ENCODE peak calls at places on chromosomes 1 and 21, in four cellular contexts. One of them, this sample, is unnamed.

GRCh38 chr1:211833174-211833820 is 2.7 kb upstream of the LPGAT1 start:
- DNase-seq in globus pallidus: no peak
- DNase-seq in mammary epithelial cell: no peak
- DNase-seq in AG04450: no peak
- DNase-seq in this sample: no peak

GRCh38 chr1:242454262-242455051 is 70.0 kb downstream of the PLD5 start:
- DNase-seq in globus pallidus: peak; percentile 50
- DNase-seq in mammary epithelial cell: peak; percentile 48
- DNase-seq in AG04450: no peak
- DNase-seq in this sample: peak; percentile 38

GRCh38 chr1:66505671-66506392 is 28.1 kb upstream of the SGIP1 start:
- DNase-seq in globus pallidus: no peak
- DNase-seq in mammary epithelial cell: no peak
- DNase-seq in AG04450: peak; percentile 71
- DNase-seq in this sample: no peak

GRCh38 chr1:11286735-11287410 is 13.9 kb downstream of the UBIAD1 start:
- DNase-seq in globus pallidus: peak; percentile 30
- DNase-seq in mammary epithelial cell: no peak
- DNase-seq in AG04450: no peak
- DNase-seq in this sample: no peak

GRCh38 chr1:67879485-67879884 is 46.2 kb upstream of the GNG12 start:
- DNase-seq in globus pallidus: no peak
- DNase-seq in mammary epithelial cell: no peak
- DNase-seq in AG04450: no peak
- DNase-seq in this sample: no peak

GRCh38 chr1:45470306-45470798 is 20.6 kb downstream of the TESK2 start:
- DNase-seq in globus pallidus: no peak
- DNase-seq in mammary epithelial cell: no peak
- DNase-seq in AG04450: no peak
- DNase-seq in this sample: no peak

GRCh38 chr1:241582921-241583321 is 50.7 kb downstream of the KMO start:
- DNase-seq in globus pallidus: no peak
- DNase-seq in mammary epithelial cell: peak; percentile 97
- DNase-seq in AG04450: no peak
- DNase-seq in this sample: no peak

GRCh38 chr1:228306275-228307217 is 98.7 kb downstream of the OBSCN start:
- DNase-seq in globus pallidus: no peak
- DNase-seq in mammary epithelial cell: no peak
- DNase-seq in AG04450: no peak
- DNase-seq in this sample: no peak

GRCh38 chr1:18868354-18868753 is 8.9 kb upstream of the TAS1R2 start:
- DNase-seq in globus pallidus: no peak
- DNase-seq in mammary epithelial cell: no peak
- DNase-seq in AG04450: no peak
- DNase-seq in this sample: no peak

GRCh38 chr1:15187175-15187810 is 33.7 kb downstream of the TMEM51 start:
- DNase-seq in globus pallidus: no peak
- DNase-seq in mammary epithelial cell: no peak
- DNase-seq in AG04450: no peak
- DNase-seq in this sample: no peak

GRCh38 chr1:165501351-165501974 is 42.3 kb upstream of the LRRC52 start:
- DNase-seq in globus pallidus: no peak
- DNase-seq in mammary epithelial cell: no peak
- DNase-seq in AG04450: no peak
- DNase-seq in this sample: no peak

GRCh38 chr1:208977861-208978260 is 605.7 kb upstream of the CAMK1G start:
- DNase-seq in globus pallidus: no peak
- DNase-seq in mammary epithelial cell: peak; percentile 67
- DNase-seq in AG04450: no peak
- DNase-seq in this sample: no peak

GRCh38 chr1:209545423-209545822 is 38.1 kb upstream of the CAMK1G start:
- DNase-seq in globus pallidus: no peak
- DNase-seq in mammary epithelial cell: no peak
- DNase-seq in AG04450: no peak
- DNase-seq in this sample: no peak

GRCh38 chr1:234409328-234409727 is 36.1 kb downstream of the COA6 start:
- DNase-seq in globus pallidus: no peak
- DNase-seq in mammary epithelial cell: no peak
- DNase-seq in AG04450: no peak
- DNase-seq in this sample: no peak

GRCh38 chr1:93732514-93732913 is 50.9 kb upstream of the BCAR3 start:
- DNase-seq in globus pallidus: no peak
- DNase-seq in mammary epithelial cell: no peak
- DNase-seq in AG04450: no peak
- DNase-seq in this sample: no peak

GRCh38 chr1:87478231-87478630 is 149.6 kb downstream of the LMO4 start:
- DNase-seq in globus pallidus: peak; percentile 35
- DNase-seq in mammary epithelial cell: peak; percentile 8
- DNase-seq in AG04450: no peak
- DNase-seq in this sample: peak; percentile 5

GRCh38 chr1:96596226-96596625 is 125.4 kb upstream of the PTBP2 start:
- DNase-seq in globus pallidus: no peak
- DNase-seq in mammary epithelial cell: peak; percentile 21
- DNase-seq in AG04450: no peak
- DNase-seq in this sample: no peak

GRCh38 chr21:25350056-25350455 is 257.2 kb downstream of the MRPL39 start:
- DNase-seq in globus pallidus: no peak
- DNase-seq in mammary epithelial cell: no peak
- DNase-seq in AG04450: no peak
- DNase-seq in this sample: no peak

GRCh38 chr21:24290151-24290833 is 1317.0 kb downstream of the MRPL39 start:
- DNase-seq in globus pallidus: no peak
- DNase-seq in mammary epithelial cell: no peak
- DNase-seq in AG04450: no peak
- DNase-seq in this sample: no peak

GRCh38 chr1:225999912-226000337 is 782 bp upstream of the SDE2 start:
- DNase-seq in globus pallidus: no peak
- DNase-seq in mammary epithelial cell: no peak
- DNase-seq in AG04450: no peak
- DNase-seq in this sample: no peak

GRCh38 chr21:41361786-41362604 is at the start of gene MX2:
- DNase-seq in globus pallidus: peak; percentile 27
- DNase-seq in mammary epithelial cell: no peak
- DNase-seq in AG04450: peak; percentile 37
- DNase-seq in this sample: no peak

GRCh38 chr1:28668956-28669719 is 554 bp downstream of the GMEB1 start:
- DNase-seq in globus pallidus: peak; percentile 50
- DNase-seq in mammary epithelial cell: no peak
- DNase-seq in AG04450: no peak
- DNase-seq in this sample: peak; percentile 45

GRCh38 chr1:2385606-2386280 is 5.6 kb downstream of the MORN1 start:
- DNase-seq in globus pallidus: no peak
- DNase-seq in mammary epithelial cell: no peak
- DNase-seq in AG04450: no peak
- DNase-seq in this sample: no peak

This sample was measured in midbrain.